ENCODE peak calls at places on chromosomes 4 and X, in four cellular contexts. B, I, L and Y are unnamed samples.

GRCh38 chr4:11165052-11165451 is 263.6 kb downstream of the HS3ST1 start:
- DNase-seq in B (no peak), I (no peak), L (no peak), Y (no peak)

GRCh38 chrX:107701493-107702121 is 73.3 kb downstream of the PRPS1 start:
- DNase-seq in B (no peak), I (no peak), L (no peak), Y (no peak)

GRCh38 chrX:120769576-120770341 is 105.9 kb downstream of the CT47B1 start:
- DNase-seq in B (no peak), I (no peak), L (peak), Y (no peak)

GRCh38 chr4:55445921-55446577 is 50.3 kb downstream of the TMEM165 start:
- DNase-seq in B (no peak), I (no peak), L (no peak), Y (no peak)

GRCh38 chr4:75916091-75916661 is 13.9 kb upstream of the PPEF2 start:
- DNase-seq in B (peak), I (no peak), L (peak), Y (no peak)

GRCh38 chrX:68650491-68650890 is 3.0 kb downstream of the STARD8 start:
- DNase-seq in B (no peak), I (no peak), L (no peak), Y (no peak)

GRCh38 chr4:47662975-47663374 is 174.9 kb downstream of the CORIN start:
- DNase-seq in B (peak), I (no peak), L (peak), Y (peak)

GRCh38 chrX:131703646-131704045 is 159.8 kb downstream of the OR13H1 start:
- DNase-seq in B (no peak), I (no peak), L (no peak), Y (no peak)

GRCh38 chr4:68599150-68599549 is 23.0 kb upstream of the UGT2B17 start:
- DNase-seq in B (no peak), I (no peak), L (peak), Y (no peak)

GRCh38 chr4:6668391-6668790 is 25.3 kb upstream of the S100P start:
- DNase-seq in B (no peak), I (no peak), L (no peak), Y (no peak)

GRCh38 chr4:93814722-93815121 is 13.8 kb upstream of the ATOH1 start:
- DNase-seq in B (no peak), I (no peak), L (no peak), Y (no peak)

GRCh38 chr4:21596521-21596920 is 352.1 kb downstream of the KCNIP4 start:
- DNase-seq in B (no peak), I (no peak), L (no peak), Y (no peak)

GRCh38 chr4:6019316-6020263 is 1.4 kb upstream of the C4orf50 start:
- DNase-seq in B (peak), I (no peak), L (peak), Y (peak)

GRCh38 chr4:8645753-8646124 is 53.2 kb downstream of the CPZ start:
- DNase-seq in B (no peak), I (no peak), L (no peak), Y (no peak)

GRCh38 chr4:33625762-33626161 is 2618.6 kb downstream of the ARAP2 start:
- DNase-seq in B (no peak), I (no peak), L (no peak), Y (no peak)

GRCh38 chrX:151984328-151984727 is 9.9 kb upstream of the GABRE start:
- DNase-seq in B (no peak), I (no peak), L (peak), Y (no peak)

GRCh38 chr4:14478504-14478903 is 523.8 kb upstream of the CPEB2 start:
- DNase-seq in B (no peak), I (no peak), L (no peak), Y (peak)

GRCh38 chr4:18398661-18399060 is 377.1 kb upstream of the LCORL start:
- DNase-seq in B (no peak), I (no peak), L (no peak), Y (no peak)

GRCh38 chrX:129843209-129843458 is 552 bp downstream of the ZDHHC9 start:
- DNase-seq in B (peak), I (no peak), L (no peak), Y (no peak)

GRCh38 chr4:24477919-24478318 is 106.4 kb downstream of the DHX15 start:
- DNase-seq in B (no peak), I (no peak), L (no peak), Y (no peak)

GRCh38 chr4:85029453-85029852 is 63.0 kb upstream of the WDFY3 start:
- DNase-seq in B (no peak), I (no peak), L (no peak), Y (no peak)

GRCh38 chrX:65516756-65517155 is 17.8 kb downstream of the LAS1L start:
- DNase-seq in B (no peak), I (no peak), L (no peak), Y (no peak)

GRCh38 chr4:130025701-130026100 is 929.7 kb downstream of the C4orf33 start:
- DNase-seq in B (no peak), I (no peak), L (no peak), Y (no peak)

GRCh38 chr4:80255374-80256095 is 10.9 kb upstream of the FGF5 start:
- DNase-seq in B (no peak), I (no peak), L (no peak), Y (no peak)

GRCh38 chrX:103845165-103845653 is 13.2 kb upstream of the RAB9B start:
- DNase-seq in B (peak), I (peak), L (peak), Y (peak)

GRCh38 chrX:139290310-139290709 is 240.2 kb upstream of the F9 start:
- DNase-seq in B (no peak), I (peak), L (no peak), Y (no peak)

GRCh38 chr4:101292901-101293300 is 54.4 kb downstream of the PPP3CA start:
- DNase-seq in B (no peak), I (no peak), L (no peak), Y (no peak)

GRCh38 chr4:143306788-143307187 is 29.9 kb upstream of the GAB1 start:
- DNase-seq in B (no peak), I (no peak), L (no peak), Y (no peak)

GRCh38 chr4:33104190-33104773 is 2384.1 kb downstream of the PCDH7 start:
- DNase-seq in B (no peak), I (peak), L (no peak), Y (no peak)

GRCh38 chr4:126777649-126778048 is 855.1 kb upstream of the INTU start:
- DNase-seq in B (no peak), I (no peak), L (no peak), Y (no peak)

GRCh38 chr4:182140547-182140946 is 102.7 kb upstream of the TENM3 start:
- DNase-seq in B (no peak), I (no peak), L (no peak), Y (no peak)

GRCh38 chr4:76570141-76570989 is 135.3 kb downstream of the SHROOM3 start:
- DNase-seq in B (no peak), I (no peak), L (peak), Y (no peak)

GRCh38 chr4:78426972-78427371 is 124.6 kb upstream of the ANXA3 start:
- DNase-seq in B (no peak), I (peak), L (peak), Y (no peak)

GRCh38 chrX:24148535-24149345 is 789 bp upstream of the ZFX start:
- DNase-seq in B (no peak), I (no peak), L (peak), Y (peak)

GRCh38 chr4:127124919-127125318 is 507.8 kb upstream of the INTU start:
- DNase-seq in B (no peak), I (no peak), L (peak), Y (no peak)

GRCh38 chrX:103475381-103475780 is 43.9 kb downstream of the RAB40A start:
- DNase-seq in B (no peak), I (no peak), L (no peak), Y (no peak)

GRCh38 chr4:14865804-14866203 is 136.5 kb upstream of the CPEB2 start:
- DNase-seq in B (no peak), I (no peak), L (no peak), Y (no peak)

GRCh38 chr4:111641813-111642579 is 503.3 kb upstream of the FAM241A start:
- DNase-seq in B (peak), I (peak), L (peak), Y (peak)

GRCh38 chr4:112348488-112349158 is 51.5 kb downstream of the ALPK1 start:
- DNase-seq in B (peak), I (no peak), L (peak), Y (peak)

DNA sequence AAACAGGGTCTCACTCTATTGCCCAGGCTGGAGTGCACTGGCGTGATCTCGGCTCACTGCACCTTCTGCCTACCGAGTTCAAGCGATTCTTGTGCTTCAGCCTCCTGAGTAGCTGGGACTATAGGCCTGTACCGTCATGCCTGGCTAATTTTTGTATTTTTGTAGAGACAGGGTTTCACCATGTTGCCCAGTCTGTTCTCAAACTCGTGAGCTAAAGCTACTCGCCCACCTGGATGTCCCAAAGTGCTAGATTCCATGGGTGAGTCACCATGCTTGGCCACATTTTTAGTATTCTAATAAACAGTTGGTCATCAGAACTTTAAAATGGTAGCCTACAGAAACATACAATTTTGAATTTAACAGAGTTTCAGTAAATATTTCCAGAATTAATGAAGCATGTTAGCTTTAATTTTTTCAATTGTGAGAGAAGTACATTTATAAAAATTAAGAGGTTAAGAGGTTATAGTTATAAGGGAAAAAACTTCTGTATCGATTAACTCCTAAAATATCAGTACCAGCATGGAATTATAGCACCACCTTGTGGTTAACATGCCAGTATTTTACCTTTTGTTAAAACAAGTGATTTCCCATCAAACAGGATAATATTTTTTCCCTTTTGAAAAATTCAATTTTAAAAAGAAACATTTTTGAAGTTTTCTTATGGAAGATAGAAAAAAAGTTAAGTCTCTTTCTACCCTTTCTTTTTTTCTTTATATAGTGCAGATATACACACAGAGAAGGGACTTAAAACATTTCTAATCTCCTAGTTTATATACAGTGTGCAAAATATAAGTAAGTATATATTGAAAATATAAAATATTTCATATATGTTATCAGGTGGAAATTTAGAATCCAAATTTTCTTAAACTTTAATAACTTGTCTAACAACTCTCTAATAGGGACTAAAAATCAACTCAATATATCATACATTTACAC is 35.4 kb downstream of the CEP44 start:
- DNase-seq in B (peak), I (no peak), L (peak), Y (no peak)
- TF ChIP-seq TCF7 in B (no peak), I (no peak), L (no peak), Y (no peak)

GRCh38 chr4:145539677-145540076 is 58.0 kb downstream of the SMAD1 start:
- DNase-seq in B (no peak), I (no peak), L (no peak), Y (no peak)
- TF ChIP-seq TCF7 in B (no peak), I (no peak), L (no peak), Y (no peak)

GRCh38 chrX:78747471-78747870 is at the start of gene LPAR4:
- DNase-seq in B (no peak), I (no peak), L (no peak), Y (peak)
- TF ChIP-seq TCF7 in B (no peak), I (no peak), L (no peak), Y (no peak)

GRCh38 chr4:81314897-81315470 is 100.0 kb upstream of the PRKG2 start:
- DNase-seq in B (no peak), I (no peak), L (no peak), Y (no peak)
- TF ChIP-seq TCF7 in B (no peak), I (no peak), L (no peak), Y (no peak)

GRCh38 chrX:150616863-150617198 is 48.4 kb downstream of the MTM1 start:
- DNase-seq in B (no peak), I (no peak), L (no peak), Y (no peak)

GRCh38 chrX:150623583-150623982 is 55.2 kb downstream of the MTM1 start:
- DNase-seq in B (no peak), I (no peak), L (no peak), Y (no peak)

GRCh38 chrX:150625107-150625506 is 56.7 kb downstream of the MTM1 start:
- DNase-seq in B (no peak), I (no peak), L (no peak), Y (no peak)

GRCh38 chrX:150625875-150626274 is 57.5 kb downstream of the MTM1 start:
- DNase-seq in B (no peak), I (no peak), L (no peak), Y (no peak)

DNA sequence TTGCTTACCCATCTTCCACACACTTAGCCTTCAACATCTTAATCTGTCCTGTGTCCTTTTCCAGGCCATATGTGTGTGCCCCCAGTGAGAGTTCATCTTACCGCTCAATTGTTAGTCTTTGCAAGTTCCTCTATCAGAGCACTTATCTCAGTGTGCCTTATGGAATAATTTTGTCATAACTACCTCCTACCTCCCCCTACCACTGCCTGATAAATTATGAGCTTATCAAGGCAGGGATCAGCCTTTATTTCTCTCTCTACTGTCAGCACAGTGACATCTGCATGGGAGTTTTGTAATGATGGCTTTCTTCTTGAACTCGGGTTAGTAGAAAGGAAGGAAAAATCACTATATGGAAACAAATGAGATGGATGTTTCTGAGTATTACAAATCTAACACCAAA is 53.2 kb downstream of the MTM1 start:
- DNase-seq in B (peak), I (no peak), L (no peak), Y (no peak)
- TF ChIP-seq TCF7 in B (no peak), I (no peak), L (no peak), Y (no peak)

DNA sequence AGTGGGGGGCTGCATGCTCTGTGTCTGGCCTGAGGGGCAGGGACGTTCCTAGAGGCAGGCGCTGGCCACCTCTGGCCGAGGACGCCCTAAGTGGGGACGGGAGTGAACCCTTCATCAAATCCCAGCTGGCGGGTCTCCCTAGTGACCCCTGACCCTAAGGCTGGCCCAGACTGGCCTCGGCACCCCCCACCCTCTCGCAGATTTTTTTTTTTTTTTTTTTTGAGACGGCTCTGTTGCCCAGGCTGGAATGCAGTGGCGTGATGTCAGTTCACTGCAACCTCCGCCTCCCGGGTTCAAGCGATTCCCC is 988 bp upstream of the MXD4 start:
- DNase-seq in B (no peak), I (no peak), L (no peak), Y (no peak)
- TF ChIP-seq TCF7 in B (no peak), I (no peak), L (no peak), Y (no peak)

DNA sequence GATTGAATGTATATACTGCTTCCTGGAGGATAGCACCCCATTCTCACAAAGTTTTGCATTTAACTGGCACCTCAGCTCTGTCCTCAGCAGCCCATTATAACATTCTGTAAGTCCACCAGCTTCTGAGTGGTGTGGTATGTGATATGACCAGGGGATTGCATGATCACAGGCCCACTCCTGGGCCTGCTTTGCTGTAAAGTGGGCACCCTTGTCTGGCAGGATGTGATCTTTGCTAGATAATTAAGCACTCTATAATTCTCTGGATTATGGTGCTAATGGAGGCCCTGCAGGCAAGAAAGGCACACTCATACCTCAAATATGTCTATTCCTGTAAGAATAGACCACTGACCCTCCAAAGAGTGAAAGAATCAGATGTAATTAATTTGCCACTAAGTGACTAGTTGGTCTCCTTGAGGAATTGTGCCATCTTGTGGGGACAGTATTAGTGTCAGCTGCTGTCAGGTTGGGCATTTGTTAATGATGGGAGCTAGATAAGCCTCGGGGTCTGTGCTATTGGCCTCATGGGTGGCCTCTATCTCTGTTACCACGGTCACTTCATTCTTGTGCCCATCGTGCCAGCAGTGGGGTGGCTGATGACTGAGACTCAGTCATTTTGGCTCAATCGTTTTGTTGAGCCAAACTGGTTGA is 2.2 kb upstream of the CFI start:
- DNase-seq in B (no peak), I (peak), L (peak), Y (peak)
- TF ChIP-seq TCF7 in B (no peak), I (no peak), L (no peak), Y (no peak)

DNA sequence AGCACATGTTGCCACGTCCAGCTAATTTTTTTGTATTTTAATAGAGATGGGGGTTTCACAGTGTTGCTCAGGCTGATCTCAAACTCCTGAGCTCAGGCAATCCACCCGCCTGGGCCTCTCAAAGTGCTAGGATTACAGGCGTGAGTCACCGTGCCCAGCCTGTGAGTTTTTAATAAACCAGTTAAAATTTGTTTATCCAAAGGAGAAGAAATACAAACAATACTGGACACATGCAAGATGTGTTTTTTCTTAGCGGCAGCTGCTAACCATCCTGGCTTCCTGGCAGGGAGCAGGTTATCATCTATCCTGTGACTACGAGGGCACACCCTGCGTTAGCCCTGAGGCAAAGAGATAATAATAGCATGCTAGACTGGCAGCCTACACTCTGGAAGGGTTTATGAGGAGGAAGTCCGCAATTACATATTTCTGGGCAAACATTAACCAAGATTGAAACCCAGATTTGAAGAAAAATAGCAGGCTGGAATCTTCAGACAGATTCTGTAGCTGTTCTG is 191.4 kb downstream of the SPRY1 start:
- DNase-seq in B (no peak), I (no peak), L (peak), Y (no peak)
- TF ChIP-seq TCF7 in B (no peak), I (no peak), L (no peak), Y (no peak)

DNA sequence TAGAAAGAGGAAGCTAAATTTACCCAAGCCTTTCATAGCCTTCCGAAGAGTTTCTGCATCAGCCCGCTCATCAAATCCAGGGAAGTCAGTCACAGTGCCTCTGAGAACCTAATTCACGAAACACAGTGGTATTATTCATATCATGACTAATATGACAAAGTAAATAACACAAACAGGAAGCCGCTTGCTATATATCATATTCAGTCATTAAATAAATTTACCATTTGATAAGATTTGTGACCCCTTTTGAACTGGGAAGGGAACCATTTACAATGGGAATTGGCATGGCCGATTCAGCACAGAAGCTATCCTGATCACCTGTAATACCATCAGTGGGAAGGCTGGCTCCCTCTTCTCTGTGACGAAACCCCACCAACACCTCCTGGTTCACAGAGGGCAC is 10.5 kb downstream of the ANXA5 start:
- DNase-seq in B (no peak), I (no peak), L (no peak), Y (no peak)
- TF ChIP-seq TCF7 in B (no peak), I (no peak), L (no peak), Y (no peak)